ENCODE peak calls at places on chromosomes 6 and 20, in ten cellular contexts. One of them, this sample, is unnamed.

GRCh38 chr20:64041781-64042771 is 6.1 kb downstream of the C20orf204 start:
- DNase-seq in H1: no peak
- DNase-seq in stomach: no peak
- DNase-seq in A549: no peak
- DNase-seq in upper lobe of left lung: peak; percentile 89
- DNase-seq in tibial nerve: no peak
- DNase-seq in sigmoid colon: no peak
- DNase-seq in HepG2: no peak
- DNase-seq in suprapubic skin: no peak
- DNase-seq in transverse colon: no peak
- DNase-seq in this sample: no peak

GRCh38 chr6:158852312-158853071 is 33.3 kb upstream of the EZR start:
- DNase-seq in HepG2: no peak
- DNase-seq in H1: no peak
- DNase-seq in suprapubic skin: no peak
- DNase-seq in sigmoid colon: no peak
- DNase-seq in transverse colon: no peak
- DNase-seq in upper lobe of left lung: peak; percentile 33
- DNase-seq in tibial nerve: no peak
- DNase-seq in A549: no peak
- DNase-seq in stomach: no peak
- DNase-seq in this sample: no peak

GRCh38 chr6:97705568-97705967 is 422.6 kb upstream of the MMS22L start:
- DNase-seq in upper lobe of left lung: no peak
- DNase-seq in HepG2: peak; percentile 5
- DNase-seq in suprapubic skin: no peak
- DNase-seq in sigmoid colon: no peak
- DNase-seq in A549: peak; percentile 11
- DNase-seq in stomach: no peak
- DNase-seq in H1: no peak
- DNase-seq in tibial nerve: no peak
- DNase-seq in transverse colon: no peak
- DNase-seq in this sample: no peak

GRCh38 chr20:54131675-54132611 is 41.8 kb downstream of the CYP24A1 start:
- DNase-seq in upper lobe of left lung: no peak
- DNase-seq in transverse colon: no peak
- DNase-seq in tibial nerve: no peak
- DNase-seq in H1: no peak
- DNase-seq in stomach: no peak
- DNase-seq in A549: no peak
- DNase-seq in sigmoid colon: no peak
- DNase-seq in HepG2: no peak
- DNase-seq in suprapubic skin: no peak
- DNase-seq in this sample: no peak

GRCh38 chr20:32982617-32983458 is 21.4 kb downstream of the SUN5 start:
- DNase-seq in HepG2: peak; percentile 50
- DNase-seq in tibial nerve: no peak
- DNase-seq in stomach: peak; percentile 38
- DNase-seq in A549: no peak
- DNase-seq in transverse colon: no peak
- DNase-seq in suprapubic skin: no peak
- DNase-seq in H1: no peak
- DNase-seq in upper lobe of left lung: no peak
- DNase-seq in sigmoid colon: no peak
- DNase-seq in this sample: no peak

GRCh38 chr6:136753624-136754023 is 38.7 kb downstream of the MAP3K5 start:
- DNase-seq in transverse colon: peak; percentile 31
- DNase-seq in upper lobe of left lung: no peak
- DNase-seq in stomach: no peak
- DNase-seq in tibial nerve: no peak
- DNase-seq in A549: no peak
- DNase-seq in HepG2: no peak
- DNase-seq in sigmoid colon: no peak
- DNase-seq in suprapubic skin: no peak
- DNase-seq in H1: no peak
- DNase-seq in this sample: no peak

GRCh38 chr20:31523361-31524283 is 9.4 kb downstream of the HM13 start:
- DNase-seq in sigmoid colon: no peak
- DNase-seq in A549: no peak
- DNase-seq in transverse colon: no peak
- DNase-seq in stomach: no peak
- DNase-seq in tibial nerve: peak; percentile 29
- DNase-seq in suprapubic skin: no peak
- DNase-seq in H1: no peak
- DNase-seq in HepG2: no peak
- DNase-seq in upper lobe of left lung: no peak
- DNase-seq in this sample: no peak

GRCh38 chr6:97064578-97064977 is 140.1 kb downstream of the KLHL32 start:
- DNase-seq in transverse colon: no peak
- DNase-seq in H1: no peak
- DNase-seq in stomach: no peak
- DNase-seq in A549: no peak
- DNase-seq in HepG2: no peak
- DNase-seq in tibial nerve: no peak
- DNase-seq in suprapubic skin: no peak
- DNase-seq in sigmoid colon: no peak
- DNase-seq in upper lobe of left lung: no peak
- DNase-seq in this sample: no peak

GRCh38 chr20:44491635-44492395 is 16.1 kb downstream of the TTPAL start:
- DNase-seq in suprapubic skin: no peak
- DNase-seq in A549: no peak
- DNase-seq in upper lobe of left lung: no peak
- DNase-seq in stomach: no peak
- DNase-seq in H1: no peak
- DNase-seq in sigmoid colon: peak; percentile 84
- DNase-seq in HepG2: no peak
- DNase-seq in transverse colon: peak; percentile 20
- DNase-seq in tibial nerve: peak; percentile 51
- DNase-seq in this sample: no peak

DNA sequence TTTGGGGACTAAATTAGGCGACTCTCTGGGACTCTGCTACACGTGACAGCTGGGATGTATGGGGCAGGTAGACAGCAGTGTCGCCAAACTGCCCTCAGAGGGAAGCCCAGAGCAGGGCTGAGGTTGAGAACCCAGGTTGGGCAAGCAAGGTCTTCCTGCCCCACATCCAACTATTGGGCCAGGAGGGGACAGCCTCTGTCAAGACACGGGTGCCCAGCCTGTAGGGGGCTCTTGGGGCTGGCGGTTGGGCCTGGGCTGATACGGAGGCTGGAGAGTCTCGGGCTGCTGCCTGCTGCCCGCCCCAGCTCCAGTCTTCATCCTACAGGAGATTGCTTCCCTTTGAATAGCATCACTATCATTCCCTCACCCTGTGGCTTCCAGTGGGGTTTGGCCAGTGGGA is 33.3 kb downstream of the CPNE5 start:
- DNase-seq in HepG2: no peak
- DNase-seq in stomach: no peak
- DNase-seq in tibial nerve: no peak
- DNase-seq in suprapubic skin: no peak
- DNase-seq in H1: no peak
- DNase-seq in sigmoid colon: no peak
- DNase-seq in A549: no peak
- DNase-seq in upper lobe of left lung: no peak
- DNase-seq in transverse colon: no peak
- DNase-seq in this sample: no peak
- TF ChIP-seq CTCF in HepG2: peak; percentile 49
- TF ChIP-seq CTCF in stomach: no peak
- TF ChIP-seq CTCF in tibial nerve: no peak
- TF ChIP-seq CTCF in suprapubic skin: no peak
- TF ChIP-seq CTCF in H1: peak; percentile 48
- TF ChIP-seq CTCF in sigmoid colon: no peak
- TF ChIP-seq CTCF in A549: no peak
- TF ChIP-seq CTCF in upper lobe of left lung: no peak
- TF ChIP-seq CTCF in transverse colon: no peak
- TF ChIP-seq CTCF in this sample: no peak

DNA sequence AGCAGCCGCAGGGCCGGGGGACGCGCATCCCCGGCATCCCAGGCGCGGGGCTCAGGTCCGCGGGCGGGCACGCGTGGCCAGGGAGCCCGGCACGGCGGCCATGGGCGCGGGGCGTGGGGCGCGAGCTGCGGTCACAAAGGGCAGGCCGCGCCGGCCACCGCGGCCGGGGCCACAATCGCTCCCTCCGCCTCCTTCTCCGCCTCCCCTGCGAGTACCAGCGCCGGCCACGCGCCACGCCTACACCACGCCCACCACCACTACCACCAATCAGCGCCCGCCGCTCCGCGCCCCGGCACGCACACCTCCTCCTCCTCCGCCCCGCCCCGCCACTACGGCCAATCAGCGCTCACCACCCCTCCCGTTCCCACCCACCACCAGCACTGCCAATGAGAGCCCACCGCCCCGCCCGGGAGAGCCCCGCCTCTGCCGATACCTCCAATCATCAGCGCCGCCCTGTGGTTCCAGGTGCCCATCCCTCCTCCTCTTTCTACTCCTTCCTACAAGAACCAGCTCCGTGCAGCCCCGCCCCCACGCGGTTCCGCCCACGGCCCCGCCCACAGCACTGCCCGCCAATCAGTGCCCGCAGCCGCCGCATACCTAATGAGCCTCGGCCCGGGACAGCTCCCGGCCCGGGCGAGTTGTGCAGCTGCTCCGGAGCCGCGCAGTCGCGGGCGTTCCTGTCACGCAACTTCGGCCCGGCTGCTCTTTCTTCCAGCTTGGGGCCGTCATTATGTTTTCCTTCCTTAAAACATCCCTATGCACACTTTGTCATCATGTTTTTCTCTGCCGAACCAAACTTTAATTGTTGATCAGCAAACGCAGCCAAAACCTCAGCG is at the start of gene RPS6KA2:
- DNase-seq in upper lobe of left lung: peak; percentile 100
- DNase-seq in H1: peak; percentile 98
- DNase-seq in stomach: peak; percentile 100
- DNase-seq in transverse colon: peak; percentile 100
- DNase-seq in sigmoid colon: peak; percentile 100
- DNase-seq in A549: peak; percentile 97
- DNase-seq in tibial nerve: peak; percentile 100
- DNase-seq in suprapubic skin: peak; percentile 100
- DNase-seq in HepG2: peak; percentile 89
- DNase-seq in this sample: peak; percentile 100
- TF ChIP-seq POLR2A in upper lobe of left lung: peak; percentile 95
- TF ChIP-seq POLR2A in H1: peak; percentile 82
- TF ChIP-seq POLR2A in stomach: no peak
- TF ChIP-seq POLR2A in transverse colon: peak; percentile 80
- TF ChIP-seq POLR2A in sigmoid colon: peak; percentile 88
- TF ChIP-seq POLR2A in A549: no peak
- TF ChIP-seq POLR2A in tibial nerve: peak; percentile 90
- TF ChIP-seq POLR2A in suprapubic skin: peak; percentile 90
- TF ChIP-seq POLR2A in HepG2: no peak
- TF ChIP-seq POLR2A in this sample: peak; percentile 76

GRCh38 chr6:17334265-17334664 is 53.1 kb downstream of the RBM24 start:
- DNase-seq in tibial nerve: no peak
- DNase-seq in suprapubic skin: peak; percentile 7
- DNase-seq in H1: no peak
- DNase-seq in stomach: no peak
- DNase-seq in A549: peak; percentile 49
- DNase-seq in sigmoid colon: no peak
- DNase-seq in transverse colon: no peak
- DNase-seq in HepG2: no peak
- DNase-seq in upper lobe of left lung: no peak
- DNase-seq in this sample: no peak
- TF ChIP-seq EP300 in tibial nerve: no peak
- TF ChIP-seq EP300 in suprapubic skin: no peak
- TF ChIP-seq EP300 in H1: no peak
- TF ChIP-seq EP300 in stomach: no peak
- TF ChIP-seq EP300 in A549: no peak
- TF ChIP-seq EP300 in sigmoid colon: no peak
- TF ChIP-seq EP300 in transverse colon: no peak
- TF ChIP-seq EP300 in HepG2: no peak
- TF ChIP-seq EP300 in upper lobe of left lung: no peak
- TF ChIP-seq EP300 in this sample: no peak

GRCh38 chr20:3786126-3786484 is 435 bp downstream of the CENPB start:
- DNase-seq in upper lobe of left lung: no peak
- DNase-seq in suprapubic skin: peak; percentile 83
- DNase-seq in H1: no peak
- DNase-seq in sigmoid colon: no peak
- DNase-seq in A549: peak; percentile 80
- DNase-seq in stomach: peak; percentile 45
- DNase-seq in HepG2: no peak
- DNase-seq in transverse colon: peak; percentile 56
- DNase-seq in tibial nerve: no peak
- DNase-seq in this sample: peak; percentile 48

GRCh38 chr20:3785240-3786125 is 1.1 kb downstream of the CENPB start:
- DNase-seq in stomach: peak; percentile 42
- DNase-seq in upper lobe of left lung: peak; percentile 90
- DNase-seq in H1: no peak
- DNase-seq in HepG2: no peak
- DNase-seq in suprapubic skin: no peak
- DNase-seq in sigmoid colon: no peak
- DNase-seq in A549: no peak
- DNase-seq in tibial nerve: no peak
- DNase-seq in transverse colon: no peak
- DNase-seq in this sample: no peak

GRCh38 chr20:3784863-3785239 is 1.7 kb downstream of the CENPB start:
- DNase-seq in transverse colon: no peak
- DNase-seq in tibial nerve: no peak
- DNase-seq in stomach: no peak
- DNase-seq in A549: no peak
- DNase-seq in HepG2: no peak
- DNase-seq in H1: no peak
- DNase-seq in suprapubic skin: no peak
- DNase-seq in sigmoid colon: no peak
- DNase-seq in upper lobe of left lung: no peak
- DNase-seq in this sample: no peak

GRCh38 chr20:3788685-3789155 is 2.2 kb upstream of the CENPB start:
- DNase-seq in tibial nerve: no peak
- DNase-seq in A549: peak; percentile 63
- DNase-seq in HepG2: no peak
- DNase-seq in transverse colon: peak; percentile 74
- DNase-seq in suprapubic skin: no peak
- DNase-seq in upper lobe of left lung: no peak
- DNase-seq in sigmoid colon: no peak
- DNase-seq in stomach: no peak
- DNase-seq in H1: no peak
- DNase-seq in this sample: no peak

DNA sequence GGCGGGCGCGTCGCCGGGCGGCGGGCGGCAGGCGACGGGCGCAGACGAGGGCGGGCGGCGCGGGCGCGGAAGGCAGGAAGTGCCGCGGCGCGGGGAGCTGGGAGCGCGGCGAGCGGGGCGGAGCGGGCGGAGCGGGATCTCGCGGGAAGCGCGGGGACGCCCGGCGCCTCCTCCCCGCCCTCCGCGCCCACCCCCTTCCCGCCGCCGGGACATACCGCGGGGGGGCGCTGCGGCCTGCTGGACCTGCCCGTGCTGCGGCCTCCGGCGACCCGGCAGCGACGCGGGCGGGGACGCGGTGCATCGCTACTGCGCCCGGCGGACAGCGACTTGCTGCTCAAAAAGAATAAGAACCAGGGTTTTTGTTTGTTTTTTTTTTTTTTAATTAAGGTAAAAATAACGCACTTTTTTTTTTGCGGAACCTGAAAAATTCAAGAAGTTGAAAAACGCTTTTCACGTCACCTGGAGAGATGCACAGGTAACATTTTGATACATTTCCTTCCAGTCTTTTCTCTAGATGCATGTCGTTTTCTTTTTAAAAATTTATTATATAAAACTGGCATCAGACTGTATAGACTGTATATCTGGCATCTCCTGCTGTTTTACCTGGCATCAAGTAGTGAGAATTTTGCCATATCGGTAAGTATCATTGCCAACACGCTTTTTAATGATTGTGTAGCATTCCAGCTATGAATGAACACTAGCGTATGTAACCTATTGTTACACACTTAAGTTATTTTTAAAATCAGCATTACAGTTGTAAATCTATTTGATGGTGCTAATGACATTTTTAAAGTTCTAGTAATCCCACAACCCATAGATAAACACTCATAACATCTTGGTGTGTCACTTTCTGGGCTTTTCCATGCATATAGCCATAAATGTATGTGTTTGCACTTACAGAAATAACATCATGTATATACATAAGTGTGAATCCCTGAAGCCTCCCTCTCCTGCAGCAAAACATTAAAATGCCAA is at the start of gene CENPB:
- DNase-seq in sigmoid colon: peak; percentile 94
- DNase-seq in stomach: peak; percentile 93
- DNase-seq in A549: peak; percentile 91
- DNase-seq in H1: no peak
- DNase-seq in tibial nerve: peak; percentile 84
- DNase-seq in transverse colon: peak; percentile 94
- DNase-seq in suprapubic skin: peak; percentile 94
- DNase-seq in upper lobe of left lung: peak; percentile 99
- DNase-seq in HepG2: peak; percentile 83
- DNase-seq in this sample: peak; percentile 93
- TF ChIP-seq CTCF in sigmoid colon: peak; percentile 79
- TF ChIP-seq CTCF in stomach: peak; percentile 92
- TF ChIP-seq CTCF in A549: peak; percentile 99
- TF ChIP-seq CTCF in H1: peak; percentile 99
- TF ChIP-seq CTCF in tibial nerve: peak; percentile 69
- TF ChIP-seq CTCF in transverse colon: peak; percentile 83
- TF ChIP-seq CTCF in suprapubic skin: peak; percentile 67
- TF ChIP-seq CTCF in upper lobe of left lung: peak; percentile 86
- TF ChIP-seq CTCF in HepG2: peak; percentile 83
- TF ChIP-seq CTCF in this sample: peak; percentile 65

This sample was measured in ovary.